ENCODE peak calls at places on chromosomes 12 and 14, in four cellular contexts. P is cardiac muscle cell, X is heart right ventricle, Y is lower lobe of right lung. Q is an unnamed sample. For H3K27me3 and H3K4me1, the result is how much of the 10 kb centered on the place peaks cover.

GRCh38 chr12:14111230-14111865 is 129.9 kb upstream of the GRIN2B start:
- DNase-seq in P (no peak), X (no peak), Y (no peak), Q (no peak)

GRCh38 chr14:96424104-96424989 is 32.4 kb downstream of the AK7 start:
- DNase-seq in Y (peak), X (peak), P (peak), Q (peak)

GRCh38 chr14:59090572-59090971 is 97.9 kb upstream of the DAAM1 start:
- DNase-seq in P (no peak), Y (no peak), X (no peak), Q (no peak)

GRCh38 chr12:52581066-52581465 is 7.4 kb upstream of the KRT74 start:
- DNase-seq in Y (no peak), P (no peak), X (no peak), Q (no peak)

GRCh38 chr12:58346032-58346632 is 404.8 kb downstream of the ATP23 start:
- DNase-seq in Y (no peak), P (peak), X (no peak), Q (no peak)

GRCh38 chr12:40691913-40692616 is at the start of gene CNTN1:
- DNase-seq in X (no peak), Y (peak), P (peak), Q (no peak)

GRCh38 chr12:62435337-62436163 is 31.1 kb upstream of the MON2 start:
- DNase-seq in X (peak), Y (peak), P (peak), Q (no peak)

GRCh38 chr12:50088577-50089335 is 3.6 kb downstream of the SMARCD1 start:
- DNase-seq in Y (no peak), P (peak), X (peak), Q (no peak)

GRCh38 chr14:20624495-20625070 is 16.9 kb downstream of the OR6S1 start:
- DNase-seq in X (peak), P (peak), Y (peak), Q (peak)

GRCh38 chr12:47763481-47764344 is 5.0 kb upstream of the RAPGEF3 start:
- DNase-seq in P (no peak), X (no peak), Y (peak), Q (no peak)

GRCh38 chr14:74503256-74503972 is 9.8 kb downstream of the ISCA2 start:
- DNase-seq in Y (no peak), P (no peak), X (no peak), Q (no peak)

GRCh38 chr14:89493877-89494634 is 77.0 kb upstream of the FOXN3 start:
- DNase-seq in X (no peak), P (peak), Y (no peak), Q (no peak)

GRCh38 chr14:105324080-105324778 is 9.7 kb downstream of the PACS2 start:
- DNase-seq in X (no peak), P (no peak), Y (no peak), Q (no peak)

GRCh38 chr12:54526800-54527630 is 22.4 kb upstream of the PDE1B start:
- DNase-seq in Y (no peak), X (peak), P (peak), Q (no peak)

GRCh38 chr14:77485901-77486678 is 12.5 kb downstream of the ISM2 start:
- DNase-seq in Y (no peak), X (no peak), P (no peak), Q (no peak)

GRCh38 chr12:16920451-16920850 is 314.5 kb upstream of the LMO3 start:
- DNase-seq in X (no peak), P (no peak), Y (no peak), Q (no peak)

GRCh38 chr12:76546889-76547288 is 12.7 kb downstream of the OSBPL8 start:
- DNase-seq in Y (no peak), P (no peak), X (no peak), Q (no peak)

GRCh38 chr12:48302161-48302896 is 48.4 kb downstream of the ZNF641 start:
- DNase-seq in Y (no peak), P (no peak), X (no peak), Q (no peak)

GRCh38 chr14:24964048-24964447 is 85.9 kb downstream of the STXBP6 start:
- DNase-seq in Y (no peak), X (no peak), P (no peak), Q (no peak)

GRCh38 chr14:21525571-21525970 is 575 bp downstream of the SALL2 start:
- DNase-seq in P (peak), Y (no peak), X (no peak), Q (no peak)

GRCh38 chr12:79635676-79636075 is 55.1 kb downstream of the PAWR start:
- DNase-seq in X (no peak), Y (no peak), P (peak), Q (no peak)

GRCh38 chr12:685388-685787 is 22.1 kb upstream of the NINJ2 start:
- DNase-seq in Y (no peak), P (peak), X (no peak), Q (peak)

GRCh38 chr14:24398943-24399801 is at the start of gene NYNRIN:
- DNase-seq in Y (peak), P (peak), X (no peak), Q (peak)

GRCh38 chr14:23887536-23887935 is 66.0 kb upstream of the DHRS4 start:
- DNase-seq in X (no peak), Y (no peak), P (no peak), Q (no peak)

GRCh38 chr14:37036669-37037341 is 135.6 kb downstream of the SLC25A21 start:
- DNase-seq in P (no peak), X (no peak), Y (no peak), Q (no peak)

GRCh38 chr12:131690320-131690719 is 20.6 kb upstream of the SFSWAP start:
- DNase-seq in P (no peak), X (no peak), Y (no peak), Q (no peak)

GRCh38 chr12:131695968-131696367 is 14.9 kb upstream of the SFSWAP start:
- DNase-seq in X (no peak), Y (no peak), P (no peak), Q (no peak)

GRCh38 chr12:131692431-131692830 is 18.5 kb upstream of the SFSWAP start:
- DNase-seq in Y (no peak), P (no peak), X (no peak), Q (no peak)

GRCh38 chr12:131694116-131694838 is 16.6 kb upstream of the SFSWAP start:
- DNase-seq in X (no peak), P (no peak), Y (no peak), Q (no peak)

DNA sequence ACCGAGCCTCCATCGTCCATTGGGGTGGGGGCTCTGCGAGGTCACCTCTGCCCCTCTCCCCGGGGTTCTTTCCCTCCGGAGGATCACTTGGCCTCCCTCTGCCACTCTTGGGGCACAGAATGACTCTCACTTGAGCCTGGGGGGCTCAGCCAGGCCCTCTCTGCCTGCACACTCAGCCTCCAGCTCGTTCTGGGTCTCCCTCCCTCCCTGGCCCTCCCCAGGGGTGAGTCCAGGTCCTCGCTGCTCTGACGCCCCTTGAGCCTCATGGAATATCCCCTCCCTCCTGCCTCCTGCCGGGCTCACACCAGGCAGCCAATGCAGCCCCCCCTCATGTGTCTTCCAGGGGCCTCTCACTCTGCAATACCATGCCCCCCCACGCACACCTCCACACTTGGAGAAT is 17.7 kb upstream of the SFSWAP start:
- DNase-seq in P (no peak), X (no peak), Y (no peak), Q (no peak)
- H3K27me3 ChIP-seq in P (under half), X (under half), Y (under half), Q (under half)

DNA sequence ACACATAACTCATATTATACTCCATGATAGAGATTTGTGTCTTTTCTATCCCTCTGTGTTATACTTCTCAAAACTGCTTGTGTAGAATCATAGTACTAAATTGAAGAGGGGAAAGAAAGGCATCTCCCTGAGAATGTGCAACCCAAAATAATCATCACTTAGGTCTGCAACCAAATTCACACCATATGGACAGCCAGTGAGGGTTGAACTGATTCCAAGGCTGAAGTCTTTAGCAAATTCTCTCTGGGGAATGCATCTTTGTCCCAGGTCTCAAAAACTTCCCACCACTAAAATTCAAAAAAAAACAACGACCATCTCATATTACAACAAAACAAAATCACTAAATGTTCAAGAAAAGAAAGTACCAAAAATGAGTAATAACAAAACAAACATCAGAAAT is 11.0 kb downstream of the ZFC3H1 start:
- DNase-seq in P (no peak), Y (no peak), X (no peak), Q (no peak)
- H3K4me1 ChIP-seq in P (under half), Y (under half), X (under half), Q (under half)

DNA sequence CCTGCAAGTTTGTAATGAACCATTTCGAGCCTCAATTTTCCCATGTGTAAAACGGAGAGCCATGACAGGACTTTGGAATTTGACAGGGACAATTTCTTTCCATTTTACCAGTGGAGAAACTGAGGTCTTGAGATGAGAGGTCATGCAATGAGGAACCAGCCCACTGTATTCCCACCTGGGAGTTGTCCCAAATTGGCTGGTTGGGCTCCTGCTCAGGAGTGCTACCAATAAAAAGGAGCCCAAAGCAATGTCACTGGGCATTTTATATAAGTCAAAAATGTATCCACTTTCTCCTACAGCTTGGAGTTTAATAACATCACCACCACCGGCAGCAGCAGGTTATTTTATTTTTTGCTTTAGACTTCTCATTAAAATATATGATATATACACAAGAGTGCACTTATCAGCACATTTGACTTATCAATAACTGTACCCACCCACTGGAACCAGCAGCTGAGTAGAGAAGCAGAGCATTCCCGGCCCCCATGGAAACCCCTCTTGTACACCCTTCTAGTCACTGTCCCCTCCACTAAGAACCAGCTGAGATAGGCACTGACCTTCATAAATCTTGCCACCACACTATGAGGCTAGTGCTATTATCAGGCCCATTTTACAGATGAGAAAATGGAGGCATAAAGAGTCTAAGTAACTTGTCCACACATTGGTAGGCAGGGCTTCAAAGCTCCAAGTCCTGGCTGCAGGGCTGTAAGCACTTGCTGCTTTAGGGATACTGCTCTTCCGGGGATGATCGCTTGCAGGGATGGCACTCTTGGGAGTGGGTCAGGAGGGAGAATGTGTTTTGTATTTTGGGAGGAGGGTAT is 25.3 kb upstream of the RBM19 start:
- DNase-seq in X (no peak), Y (no peak), P (no peak), Q (no peak)
- H3K27me3 ChIP-seq in X (under half), Y (under half), P (under half), Q (under half)

DNA sequence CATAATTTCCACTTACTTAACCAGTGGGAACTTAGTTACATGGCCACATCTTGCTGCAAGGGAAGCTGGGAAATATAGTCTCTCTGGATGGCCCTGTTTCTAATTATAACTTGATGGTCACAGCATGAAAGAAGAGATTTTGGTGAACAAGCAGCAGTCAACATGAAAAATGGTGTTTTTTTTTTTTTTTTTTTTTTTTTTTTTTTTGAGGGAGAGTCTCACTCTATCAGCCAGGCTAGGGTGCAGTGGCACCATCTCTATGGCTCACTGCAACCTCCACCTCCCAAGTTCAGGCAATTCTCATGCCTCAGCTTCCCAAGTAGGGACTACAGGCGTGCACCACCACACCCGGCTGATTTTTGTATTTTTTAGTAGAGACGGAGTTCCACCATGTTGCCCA is 10.8 kb downstream of the SRGAP1 start:
- DNase-seq in Y (no peak), X (no peak), P (no peak), Q (no peak)
- H3K4me1 ChIP-seq in Y (under half), X (under half), P (under half), Q (under half)

GRCh38 chr12:94165670-94166069 is 17.3 kb downstream of the PLXNC1 start:
- DNase-seq in X (no peak), Y (no peak), P (no peak), Q (no peak)
- H3K27me3 ChIP-seq in X (under half), Y (under half), P (under half), Q (under half)

GRCh38 chr14:94517248-94517640 is 8.0 kb upstream of the SERPINA12 start:
- DNase-seq in P (no peak), Y (no peak), X (no peak), Q (no peak)

GRCh38 chr14:94517641-94518257 is 8.5 kb upstream of the SERPINA12 start:
- DNase-seq in X (no peak), Y (no peak), P (no peak), Q (no peak)

GRCh38 chr14:94515426-94515825 is 6.2 kb upstream of the SERPINA12 start:
- DNase-seq in P (no peak), Y (no peak), X (no peak), Q (no peak)

GRCh38 chr14:94515856-94516255 is 6.6 kb upstream of the SERPINA12 start:
- DNase-seq in P (no peak), Y (no peak), X (no peak), Q (no peak)

DNA sequence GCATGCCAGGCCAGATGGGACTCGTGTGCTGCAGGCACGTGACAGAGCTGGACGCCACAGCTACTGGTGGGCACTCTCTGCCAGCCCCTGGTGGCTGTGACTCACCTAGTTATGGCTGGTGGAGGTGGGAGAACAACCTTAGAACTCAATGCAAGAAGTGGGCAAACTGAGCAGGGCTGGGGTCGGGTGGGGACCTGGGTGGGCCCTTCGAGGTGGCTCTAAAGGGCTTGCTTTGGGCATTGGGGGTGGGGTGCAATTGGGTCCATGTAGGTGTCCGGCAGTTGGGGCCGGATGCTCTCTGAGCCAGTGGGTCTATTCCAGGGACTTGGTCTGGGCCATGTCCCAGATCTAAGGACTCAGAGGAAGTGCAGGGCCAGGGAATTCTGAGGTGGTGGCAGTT is 5.1 kb upstream of the SERPINA12 start:
- DNase-seq in Y (no peak), P (no peak), X (no peak), Q (no peak)
- H3K4me1 ChIP-seq in Y (under half), P (under half), X (under half), Q (under half)

DNA sequence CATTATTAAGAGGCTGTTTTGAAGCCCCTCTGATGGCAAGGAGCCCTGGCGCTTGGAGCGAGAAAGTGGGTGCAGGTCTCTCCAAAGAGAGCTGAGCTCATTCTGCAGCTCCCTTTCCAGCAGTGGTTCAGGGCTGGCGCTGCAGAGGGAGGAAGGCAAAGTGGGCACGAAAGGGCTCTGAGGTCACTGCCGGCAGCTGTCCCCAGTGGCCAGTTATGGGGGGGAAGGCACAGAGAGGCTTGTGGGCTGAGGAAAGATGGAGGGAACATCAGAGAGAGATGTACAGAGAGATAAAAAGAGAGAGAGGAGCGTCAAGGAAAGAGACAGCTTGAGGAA is 75.2 kb upstream of the TBX5 start:
- DNase-seq in X (no peak), P (no peak), Y (no peak), Q (no peak)
- H3K27me3 ChIP-seq in X (half or more), P (half or more), Y (half or more), Q (under half)

GRCh38 chr12:66188584-66189475 is at the start of gene IRAK3:
- DNase-seq in Y (peak), P (peak), X (peak), Q (no peak)
- H3K4me1 ChIP-seq in Y (under half), P (under half), X (under half), Q (under half)

GRCh38 chr14:91270619-91271018 is 26.1 kb upstream of the GPR68 start:
- DNase-seq in X (no peak), Y (no peak), P (no peak), Q (no peak)

GRCh38 chr14:91273885-91274273 is 29.4 kb upstream of the GPR68 start:
- DNase-seq in X (no peak), Y (peak), P (no peak), Q (no peak)

GRCh38 chr14:91273273-91273884 is 28.9 kb upstream of the GPR68 start:
- DNase-seq in Y (peak), P (no peak), X (no peak), Q (no peak)

GRCh38 chr14:91271639-91272038 is 27.1 kb upstream of the GPR68 start:
- DNase-seq in Y (no peak), P (no peak), X (no peak), Q (no peak)

GRCh38 chr14:91272341-91273272 is 28.1 kb upstream of the GPR68 start:
- DNase-seq in Y (no peak), P (no peak), X (no peak), Q (no peak)
- H3K27me3 ChIP-seq in Y (under half), P (under half), X (under half), Q (under half)